ENCODE peak calls at places on chromosomes 13 and 19, in ten cellular contexts. Y is GM06990, D is C1 segment of cervical spinal cord, V is choroid plexus epithelial cell, R is nucleus accumbens, K is neural crest cell, I is GM19239, P is HTR-8/SVneo, T is CD14-positive monocyte, A is NCI-H524. B is an unnamed sample.

GRCh38 chr19:55418185-55418584 is 10.6 kb upstream of the UBE2S start:
- DNase-seq in P (peak), T (no peak), A (peak), D (no peak), I (no peak), R (no peak), K (peak), V (peak), Y (no peak), B (peak)

GRCh38 chr19:2307518-2308012 is 389 bp downstream of the LINGO3 start:
- DNase-seq in A (no peak), V (no peak), P (no peak), D (no peak), R (no peak), K (no peak), T (no peak), Y (no peak), I (no peak), B (no peak)

GRCh38 chr13:87954116-87954515 is 282.9 kb downstream of the SLITRK5 start:
- DNase-seq in D (no peak), R (no peak), K (no peak), A (no peak), T (no peak), I (no peak), V (no peak), Y (no peak), P (peak), B (no peak)

GRCh38 chr13:59710995-59711701 is 452.6 kb downstream of the DIAPH3 start:
- DNase-seq in K (no peak), D (no peak), P (no peak), R (no peak), T (no peak), Y (no peak), V (no peak), A (no peak), I (no peak), B (no peak)

GRCh38 chr19:2043864-2044708 is 7.0 kb downstream of the MKNK2 start:
- DNase-seq in I (no peak), A (no peak), P (no peak), Y (peak), R (no peak), D (no peak), V (no peak), T (no peak), K (no peak), B (no peak)

GRCh38 chr13:50224534-50224933 is 209.3 kb downstream of the KCNRG start:
- DNase-seq in V (peak), Y (no peak), P (no peak), I (no peak), D (no peak), T (no peak), K (no peak), A (no peak), R (no peak), B (no peak)

GRCh38 chr19:35004517-35005255 is 4.6 kb downstream of the GRAMD1A start:
- DNase-seq in K (no peak), R (no peak), Y (no peak), T (no peak), A (no peak), V (no peak), I (no peak), P (no peak), D (no peak), B (no peak)

GRCh38 chr19:54633401-54633800 is 3.1 kb downstream of the LILRB1 start:
- DNase-seq in T (no peak), R (no peak), V (no peak), I (no peak), A (no peak), P (no peak), Y (no peak), K (no peak), D (no peak), B (no peak)

GRCh38 chr19:925912-926594 is at the start of gene ARID3A:
- DNase-seq in P (no peak), A (no peak), D (peak), Y (no peak), R (no peak), V (no peak), I (peak), K (peak), T (peak), B (peak)

GRCh38 chr13:20465218-20465879 is 60.3 kb downstream of the CRYL1 start:
- DNase-seq in Y (no peak), A (no peak), D (no peak), P (no peak), I (no peak), R (no peak), K (no peak), T (no peak), V (no peak), B (no peak)

GRCh38 chr13:94842901-94843300 is 130.6 kb upstream of the SOX21 start:
- DNase-seq in A (no peak), R (no peak), K (no peak), T (no peak), I (no peak), D (no peak), Y (no peak), V (no peak), P (no peak), B (no peak)

GRCh38 chr13:51044023-51044665 is 66.9 kb downstream of the C13orf42 start:
- DNase-seq in K (no peak), A (peak), I (no peak), P (no peak), Y (no peak), T (no peak), V (no peak), R (no peak), D (no peak), B (no peak)

GRCh38 chr19:10390652-10391286 is 10.4 kb upstream of the TYK2 start:
- DNase-seq in R (no peak), T (peak), D (no peak), I (peak), A (peak), K (peak), Y (no peak), P (peak), V (peak), B (peak)

GRCh38 chr19:19021115-19021514 is 12.2 kb downstream of the SUGP2 start:
- DNase-seq in I (no peak), V (peak), R (no peak), D (no peak), T (no peak), K (no peak), A (no peak), Y (no peak), P (no peak), B (no peak)

GRCh38 chr19:11177592-11177991 is 19.8 kb downstream of the KANK2 start:
- DNase-seq in K (no peak), V (no peak), R (no peak), D (no peak), P (no peak), A (no peak), I (no peak), T (no peak), Y (no peak), B (no peak)

GRCh38 chr13:39776439-39776838 is 121.0 kb downstream of the COG6 start:
- DNase-seq in A (no peak), I (no peak), Y (no peak), P (peak), R (no peak), V (peak), D (no peak), T (no peak), K (no peak), B (no peak)

GRCh38 chr13:32984857-32985626 is 31.2 kb upstream of the KL start:
- DNase-seq in P (no peak), A (no peak), Y (no peak), I (no peak), V (no peak), R (no peak), K (no peak), T (no peak), D (no peak), B (no peak)

GRCh38 chr13:89577301-89577700 is 1770.2 kb upstream of the MIR17HG start:
- DNase-seq in P (no peak), V (no peak), K (no peak), T (no peak), A (no peak), Y (no peak), R (no peak), I (no peak), D (no peak), B (no peak)

GRCh38 chr19:39846678-39847486 is 703 bp upstream of the FBL start:
- DNase-seq in T (no peak), R (no peak), A (no peak), K (no peak), P (no peak), V (peak), D (no peak), Y (no peak), I (no peak), B (no peak)

GRCh38 chr13:29948246-29948645 is 97.8 kb upstream of the UBL3 start:
- DNase-seq in D (no peak), P (no peak), A (no peak), Y (no peak), T (no peak), I (no peak), V (no peak), K (no peak), R (no peak), B (no peak)

GRCh38 chr19:49106648-49107135 is 7.5 kb upstream of the LIN7B start:
- DNase-seq in Y (no peak), I (peak), V (peak), R (no peak), P (peak), D (no peak), T (no peak), A (peak), K (peak), B (peak)